ENCODE peak calls at places on chromosomes 7 and 10, in eight cellular contexts. Z, K, I, Q, M, U, S and R are unnamed samples.

GRCh38 chr7:954330-955238 is at the start of gene ADAP1:
- DNase-seq in Q (no peak), S (peak), I (peak), M (peak), K (no peak), U (no peak), Z (no peak), R (no peak)

GRCh38 chr7:80637453-80637852 is 989 bp upstream of the CD36 start:
- DNase-seq in S (no peak), Z (no peak), Q (no peak), U (no peak), K (no peak), M (no peak), I (no peak), R (no peak)

GRCh38 chr7:128455556-128456254 is at the start of gene HILPDA:
- DNase-seq in K (peak), I (peak), M (peak), Z (peak), S (peak), Q (peak), U (peak), R (peak)

GRCh38 chr7:97973206-97973658 is 16.8 kb downstream of the OCM2 start:
- DNase-seq in Z (no peak), Q (no peak), M (peak), K (no peak), I (peak), S (no peak), U (no peak), R (no peak)

GRCh38 chr7:9082203-9082602 is 648.8 kb downstream of the NXPH1 start:
- DNase-seq in M (no peak), S (no peak), K (no peak), Z (no peak), Q (no peak), I (peak), U (no peak), R (no peak)

GRCh38 chr7:75711634-75712494 is 26.9 kb downstream of the HIP1 start:
- DNase-seq in S (no peak), K (no peak), I (peak), Q (no peak), U (no peak), M (no peak), Z (no peak), R (peak)

GRCh38 chr7:44196450-44196872 is 4.3 kb upstream of the YKT6 start:
- DNase-seq in K (no peak), S (no peak), M (peak), I (peak), Z (peak), Q (peak), U (no peak), R (peak)

GRCh38 chr10:123348721-123349120 is 194.5 kb downstream of the BUB3 start:
- DNase-seq in S (no peak), I (no peak), Q (no peak), K (no peak), U (no peak), M (no peak), Z (no peak), R (no peak)

GRCh38 chr10:37379991-37380390 is 254.6 kb downstream of the ANKRD30A start:
- DNase-seq in Z (no peak), U (no peak), S (no peak), M (no peak), Q (no peak), I (no peak), K (no peak), R (no peak)

GRCh38 chr7:135877799-135878198 is 99.4 kb downstream of the MTPN start:
- DNase-seq in I (no peak), S (no peak), U (no peak), K (peak), Z (no peak), M (no peak), Q (no peak), R (peak)

GRCh38 chr7:106205621-106206222 is 79.1 kb downstream of the NAMPT start:
- DNase-seq in Q (no peak), U (no peak), I (no peak), S (no peak), K (no peak), Z (no peak), M (no peak), R (peak)

GRCh38 chr7:33821970-33822369 is 83.4 kb upstream of the BMPER start:
- DNase-seq in Q (no peak), U (no peak), K (no peak), Z (no peak), S (no peak), I (no peak), M (no peak), R (no peak)

GRCh38 chr10:69744971-69745370 is 56.7 kb upstream of the COL13A1 start:
- DNase-seq in U (no peak), M (no peak), S (no peak), K (no peak), Q (no peak), Z (no peak), I (no peak), R (no peak)

GRCh38 chr10:3464760-3465405 is 292.3 kb upstream of the PITRM1 start:
- DNase-seq in M (no peak), Q (no peak), I (no peak), K (no peak), U (no peak), S (no peak), Z (no peak), R (no peak)

GRCh38 chr7:151844828-151845200 is 32.1 kb downstream of the PRKAG2 start:
- DNase-seq in Q (no peak), I (no peak), S (no peak), U (no peak), K (no peak), M (no peak), Z (no peak), R (no peak)

GRCh38 chr7:79332091-79332490 is 121.4 kb downstream of the MAGI2 start:
- DNase-seq in S (no peak), U (no peak), Q (no peak), M (no peak), Z (no peak), K (no peak), I (no peak), R (peak)

GRCh38 chr10:68155615-68156205 is 46.4 kb downstream of the MYPN start:
- DNase-seq in I (peak), Z (no peak), K (no peak), Q (no peak), U (no peak), S (no peak), M (no peak), R (peak)

GRCh38 chr10:6114758-6115410 is 26.1 kb downstream of the RBM17 start:
- DNase-seq in Q (no peak), U (no peak), K (no peak), S (no peak), Z (peak), I (no peak), M (no peak), R (peak)

GRCh38 chr10:112986791-112987190 is 36.7 kb downstream of the TCF7L2 start:
- DNase-seq in K (no peak), U (no peak), M (no peak), Z (no peak), Q (no peak), I (no peak), S (no peak), R (no peak)

GRCh38 chr10:34015700-34016099 is 681.2 kb upstream of the NRP1 start:
- DNase-seq in Q (no peak), Z (no peak), S (no peak), I (no peak), K (no peak), M (no peak), U (no peak), R (no peak)

GRCh38 chr7:28960071-28960840 is 2.1 kb upstream of the TRIL start:
- DNase-seq in Q (no peak), M (no peak), S (no peak), U (no peak), I (no peak), Z (no peak), K (no peak), R (no peak)

GRCh38 chr7:44272981-44273380 is 52.4 kb downstream of the CAMK2B start:
- DNase-seq in S (no peak), U (no peak), M (no peak), Q (no peak), I (no peak), K (no peak), Z (no peak), R (no peak)

GRCh38 chr10:43226441-43226840 is 40.4 kb downstream of the RASGEF1A start:
- DNase-seq in Z (no peak), K (no peak), U (no peak), S (no peak), M (no peak), Q (no peak), I (no peak), R (no peak)

DNA sequence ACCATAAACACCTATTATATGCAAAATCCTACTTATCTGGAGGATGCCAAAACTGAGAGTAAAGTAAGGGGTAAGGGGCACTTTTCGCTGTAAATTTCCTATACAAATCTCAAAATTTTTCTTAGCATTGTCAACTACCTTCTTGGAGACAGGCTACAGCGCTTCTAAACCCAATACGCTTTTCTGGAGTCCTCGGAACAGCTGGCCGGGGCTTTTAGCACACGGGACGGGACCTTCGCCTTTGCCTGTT is 10.4 kb downstream of the TWIST1 start:
- DNase-seq in I (no peak), S (no peak), M (no peak), Z (no peak), Q (no peak), U (no peak), K (no peak), R (no peak)
- H3K4me3 ChIP-seq in I (peak), S (peak), M (no peak), Z (peak), Q (peak), U (peak), K (no peak), R (peak)

GRCh38 chr7:118104812-118105441 is 79.0 kb upstream of the LSM8 start:
- DNase-seq in S (no peak), Z (no peak), Q (no peak), K (peak), M (no peak), U (no peak), I (peak), R (no peak)
- TF ChIP-seq CTCF in S (peak), Z (peak), Q (peak), K (peak), M (peak), U (no peak), I (peak), R (peak)

GRCh38 chr7:152899482-152900166 is 140.1 kb downstream of the ACTR3B start:
- DNase-seq in S (peak), I (no peak), U (no peak), Q (no peak), K (no peak), Z (no peak), M (no peak), R (no peak)
- H3K4me3 ChIP-seq in S (no peak), I (no peak), U (no peak), Q (no peak), K (no peak), Z (no peak), M (no peak), R (no peak)

GRCh38 chr10:88565072-88565471 is 18.0 kb downstream of the RNLS start:
- DNase-seq in S (no peak), Q (no peak), M (no peak), Z (no peak), I (peak), K (no peak), U (no peak), R (peak)
- TF ChIP-seq CTCF in S (peak), Q (peak), M (no peak), Z (peak), I (peak), K (peak), U (peak), R (peak)

GRCh38 chr10:73629165-73629564 is 12.1 kb downstream of the MYOZ1 start:
- DNase-seq in Z (no peak), U (no peak), M (no peak), S (no peak), K (no peak), Q (no peak), I (no peak), R (no peak)
- H3K4me3 ChIP-seq in Z (no peak), U (no peak), M (no peak), S (no peak), K (no peak), Q (no peak), I (no peak), R (no peak)

GRCh38 chr7:74512762-74513161 is 59.1 kb downstream of the GTF2IRD1 start:
- DNase-seq in U (no peak), K (no peak), S (no peak), I (no peak), Z (no peak), Q (no peak), M (no peak), R (no peak)
- TF ChIP-seq CTCF in U (no peak), K (no peak), S (no peak), I (no peak), Z (no peak), Q (no peak), M (no peak), R (no peak)

DNA sequence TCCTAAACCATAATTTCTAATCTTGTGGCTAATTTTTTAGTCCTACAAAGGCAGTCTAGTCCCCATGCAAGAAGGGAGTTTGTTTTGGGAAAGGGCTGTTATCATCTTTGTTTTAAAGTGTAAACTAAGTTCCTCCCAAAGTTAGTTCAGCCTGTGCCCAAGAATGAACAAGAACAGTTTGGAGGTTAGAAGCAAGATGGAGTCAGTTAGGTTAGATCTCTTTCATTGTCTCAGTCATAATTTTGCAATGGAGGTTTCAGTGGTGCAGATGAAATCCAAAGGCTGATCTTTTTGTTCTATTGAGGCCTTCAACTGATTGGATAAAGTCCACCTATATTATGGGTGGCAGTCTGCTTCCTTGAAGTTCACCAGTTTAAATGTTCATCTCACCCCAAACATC is 68.1 kb downstream of the LRGUK start:
- DNase-seq in Q (no peak), M (no peak), U (no peak), K (no peak), Z (no peak), I (no peak), S (no peak), R (no peak)
- H3K4me3 ChIP-seq in Q (no peak), M (no peak), U (no peak), K (no peak), Z (no peak), I (no peak), S (no peak), R (no peak)

GRCh38 chr7:138663741-138664710 is 37.1 kb downstream of the SVOPL start:
- DNase-seq in Q (no peak), M (no peak), K (peak), S (no peak), Z (no peak), U (no peak), I (peak), R (peak)
- TF ChIP-seq CTCF in Q (no peak), M (no peak), K (no peak), S (no peak), Z (no peak), U (no peak), I (no peak), R (no peak)

DNA sequence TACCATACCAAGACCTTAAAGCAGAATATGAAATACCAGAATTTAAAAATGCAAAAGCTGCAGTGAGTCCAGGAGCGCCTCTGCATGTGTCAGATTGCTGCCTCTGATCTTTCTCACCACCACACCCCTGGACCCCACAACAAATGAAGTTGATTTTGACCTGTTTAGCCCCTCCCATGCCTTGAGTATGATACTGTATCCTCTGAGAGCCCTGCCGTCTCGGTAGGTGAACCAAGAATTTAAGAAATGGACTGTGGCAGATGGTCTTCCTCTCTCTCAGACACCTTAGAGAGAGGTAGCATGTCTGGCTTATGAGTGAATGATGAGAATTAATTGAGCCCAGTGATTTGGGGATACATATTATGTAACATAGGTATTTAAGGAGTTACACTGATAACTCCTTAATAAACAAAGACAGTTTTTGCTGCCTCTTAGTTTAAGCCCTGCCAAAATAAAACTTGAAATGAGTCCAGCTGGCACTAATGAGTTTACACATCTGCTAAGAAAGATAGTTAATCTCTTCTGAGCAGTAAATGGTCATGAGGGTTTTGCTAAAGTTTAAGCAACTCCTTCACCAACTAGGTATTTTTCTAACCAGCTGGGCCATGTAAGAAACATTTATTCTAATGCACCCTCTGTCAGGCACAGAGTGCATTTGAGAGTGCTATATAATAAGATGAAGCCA is 4.6 kb upstream of the TFPI2 start:
- DNase-seq in K (no peak), Z (no peak), U (no peak), I (no peak), M (no peak), S (no peak), Q (no peak), R (no peak)
- H3K4me3 ChIP-seq in K (no peak), Z (no peak), U (no peak), I (no peak), M (no peak), S (no peak), Q (no peak), R (no peak)